ENCODE peak calls at places on chromosomes 2 and 18, in eight cellular contexts. V is ovary, Z is A549, S is HepG2, H is upper lobe of left lung, L is Peyer's patch, W is testis, M is right lobe of liver. X is an unnamed sample.

GRCh38 chr18:45066868-45067267 is 386.2 kb downstream of the SETBP1 start:
- DNase-seq in V (no peak), Z (no peak), S (no peak), H (no peak), L (no peak), W (no peak), M (no peak), X (no peak)

GRCh38 chr18:74064510-74064909 is 83.1 kb downstream of the FBXO15 start:
- DNase-seq in V (no peak), Z (no peak), S (no peak), H (no peak), L (peak), W (no peak), M (no peak), X (no peak)

GRCh38 chr2:168172071-168172470 is 75.3 kb downstream of the STK39 start:
- DNase-seq in V (no peak), Z (no peak), S (no peak), H (no peak), L (no peak), W (no peak), M (no peak), X (no peak)

GRCh38 chr2:127700527-127701192 is 637 bp upstream of the SFT2D3 start:
- DNase-seq in V (peak), Z (peak), S (peak), H (no peak), L (peak), W (peak), M (peak), X (peak)

GRCh38 chr2:179543361-179543901 is 278.8 kb upstream of the SESTD1 start:
- DNase-seq in V (no peak), Z (no peak), S (peak), H (no peak), L (no peak), W (no peak), M (no peak), X (no peak)

GRCh38 chr18:37590346-37590745 is 24.7 kb upstream of the CELF4 start:
- DNase-seq in V (no peak), Z (no peak), S (no peak), H (no peak), L (no peak), W (no peak), M (no peak), X (no peak)

GRCh38 chr2:70247364-70248144 is 874 bp downstream of the TIA1 start:
- DNase-seq in V (no peak), Z (no peak), S (no peak), H (no peak), L (no peak), W (no peak), M (no peak), X (no peak)

GRCh38 chr18:26510337-26510736 is 38.0 kb downstream of the KCTD1 start:
- DNase-seq in V (no peak), Z (no peak), S (no peak), H (no peak), L (no peak), W (peak), M (no peak), X (no peak)

GRCh38 chr2:105409717-105410116 is 10.9 kb upstream of the FHL2 start:
- DNase-seq in V (peak), Z (no peak), S (no peak), H (no peak), L (no peak), W (peak), M (peak), X (peak)

GRCh38 chr2:240963376-240964220 is 34.8 kb upstream of the SNED1 start:
- DNase-seq in V (peak), Z (no peak), S (no peak), H (peak), L (peak), W (peak), M (no peak), X (no peak)

GRCh38 chr2:43685350-43685749 is 9.1 kb upstream of the C1GALT1C1L start:
- DNase-seq in V (no peak), Z (no peak), S (no peak), H (no peak), L (no peak), W (no peak), M (no peak), X (no peak)

GRCh38 chr18:61876899-61877298 is 15.9 kb downstream of the RNF152 start:
- DNase-seq in V (no peak), Z (no peak), S (peak), H (no peak), L (no peak), W (no peak), M (no peak), X (no peak)

GRCh38 chr2:67760995-67761394 is 301.8 kb downstream of the C1D start:
- DNase-seq in V (no peak), Z (no peak), S (no peak), H (no peak), L (no peak), W (no peak), M (no peak), X (no peak)

GRCh38 chr2:12514631-12515437 is 201.9 kb upstream of the TRIB2 start:
- DNase-seq in V (no peak), Z (no peak), S (peak), H (no peak), L (no peak), W (no peak), M (no peak), X (no peak)

GRCh38 chr2:13005761-13006336 is 289.1 kb downstream of the TRIB2 start:
- DNase-seq in V (peak), Z (no peak), S (no peak), H (no peak), L (no peak), W (peak), M (no peak), X (no peak)

GRCh38 chr2:14907014-14907612 is 274.6 kb downstream of the LRATD1 start:
- DNase-seq in V (no peak), Z (peak), S (peak), H (no peak), L (peak), W (no peak), M (no peak), X (no peak)

GRCh38 chr2:157438907-157439791 is 4.7 kb downstream of the CYTIP start:
- DNase-seq in V (no peak), Z (no peak), S (no peak), H (no peak), L (no peak), W (no peak), M (no peak), X (no peak)

GRCh38 chr2:36459725-36460137 is 104.2 kb downstream of the CRIM1 start:
- DNase-seq in V (no peak), Z (peak), S (peak), H (no peak), L (peak), W (peak), M (no peak), X (peak)

GRCh38 chr18:62450546-62451395 is 72.1 kb upstream of the ZCCHC2 start:
- DNase-seq in V (no peak), Z (peak), S (peak), H (no peak), L (peak), W (no peak), M (peak), X (no peak)

GRCh38 chr2:42340045-42340937 is 20.7 kb downstream of the COX7A2L start:
- DNase-seq in V (no peak), Z (no peak), S (no peak), H (peak), L (no peak), W (no peak), M (no peak), X (no peak)

GRCh38 chr2:46239175-46239846 is 57.9 kb upstream of the EPAS1 start:
- DNase-seq in V (no peak), Z (no peak), S (no peak), H (no peak), L (no peak), W (no peak), M (no peak), X (no peak)

GRCh38 chr2:160561551-160562280 is 68.1 kb upstream of the RBMS1 start:
- DNase-seq in V (no peak), Z (no peak), S (no peak), H (no peak), L (no peak), W (no peak), M (no peak), X (no peak)

GRCh38 chr18:49510393-49511115 is 23.5 kb upstream of the C18orf32 start:
- DNase-seq in V (peak), Z (peak), S (no peak), H (no peak), L (peak), W (peak), M (peak), X (peak)

GRCh38 chr2:181312515-181312927 is 144.7 kb upstream of the ITGA4 start:
- DNase-seq in V (no peak), Z (no peak), S (no peak), H (no peak), L (peak), W (no peak), M (no peak), X (peak)

GRCh38 chr2:70978388-70979357 is at the start of gene ANKRD53:
- DNase-seq in V (peak), Z (no peak), S (no peak), H (peak), L (peak), W (peak), M (peak), X (peak)

GRCh38 chr18:13415736-13416135 is 197.2 kb downstream of the LDLRAD4 start:
- DNase-seq in V (no peak), Z (no peak), S (no peak), H (no peak), L (no peak), W (no peak), M (no peak), X (no peak)

GRCh38 chr2:166057363-166058169 is 70.3 kb downstream of the SCN1A start:
- DNase-seq in V (no peak), Z (no peak), S (peak), H (no peak), L (no peak), W (no peak), M (no peak), X (no peak)

GRCh38 chr2:158664987-158665386 is 130.1 kb upstream of the DAPL1 start:
- DNase-seq in V (no peak), Z (no peak), S (no peak), H (no peak), L (no peak), W (no peak), M (no peak), X (no peak)

GRCh38 chr18:70705831-70706416 is 417.1 kb downstream of the SOCS6 start:
- DNase-seq in V (no peak), Z (no peak), S (no peak), H (no peak), L (no peak), W (no peak), M (no peak), X (no peak)

GRCh38 chr2:216139884-216140283 is 30.7 kb downstream of the XRCC5 start:
- DNase-seq in V (no peak), Z (peak), S (peak), H (no peak), L (peak), W (no peak), M (no peak), X (no peak)

GRCh38 chr2:98476192-98476868 is 31.7 kb downstream of the INPP4A start:
- DNase-seq in V (no peak), Z (no peak), S (no peak), H (no peak), L (peak), W (no peak), M (no peak), X (peak)

GRCh38 chr2:234863043-234863934 is 88.5 kb upstream of the SH3BP4 start:
- DNase-seq in V (peak), Z (peak), S (peak), H (no peak), L (peak), W (peak), M (peak), X (peak)

GRCh38 chr2:67982956-67983355 is 79.8 kb downstream of the C1D start:
- DNase-seq in V (no peak), Z (no peak), S (no peak), H (no peak), L (no peak), W (no peak), M (no peak), X (no peak)

GRCh38 chr2:176018708-176019107 is 16.6 kb upstream of the LNPK start:
- DNase-seq in V (no peak), Z (no peak), S (no peak), H (no peak), L (no peak), W (no peak), M (no peak), X (no peak)

GRCh38 chr2:231427116-231427515 is 31.6 kb downstream of the B3GNT7 start:
- DNase-seq in V (no peak), Z (no peak), S (no peak), H (no peak), L (no peak), W (no peak), M (no peak), X (no peak)

GRCh38 chr2:231429152-231429551 is 33.6 kb downstream of the B3GNT7 start:
- DNase-seq in V (no peak), Z (no peak), S (no peak), H (no peak), L (no peak), W (no peak), M (no peak), X (no peak)

GRCh38 chr2:231423176-231423575 is 27.7 kb downstream of the B3GNT7 start:
- DNase-seq in V (no peak), Z (no peak), S (no peak), H (no peak), L (no peak), W (no peak), M (no peak), X (no peak)

GRCh38 chr2:231425291-231425810 is 29.8 kb downstream of the B3GNT7 start:
- DNase-seq in V (no peak), Z (no peak), S (peak), H (no peak), L (no peak), W (no peak), M (no peak), X (no peak)

DNA sequence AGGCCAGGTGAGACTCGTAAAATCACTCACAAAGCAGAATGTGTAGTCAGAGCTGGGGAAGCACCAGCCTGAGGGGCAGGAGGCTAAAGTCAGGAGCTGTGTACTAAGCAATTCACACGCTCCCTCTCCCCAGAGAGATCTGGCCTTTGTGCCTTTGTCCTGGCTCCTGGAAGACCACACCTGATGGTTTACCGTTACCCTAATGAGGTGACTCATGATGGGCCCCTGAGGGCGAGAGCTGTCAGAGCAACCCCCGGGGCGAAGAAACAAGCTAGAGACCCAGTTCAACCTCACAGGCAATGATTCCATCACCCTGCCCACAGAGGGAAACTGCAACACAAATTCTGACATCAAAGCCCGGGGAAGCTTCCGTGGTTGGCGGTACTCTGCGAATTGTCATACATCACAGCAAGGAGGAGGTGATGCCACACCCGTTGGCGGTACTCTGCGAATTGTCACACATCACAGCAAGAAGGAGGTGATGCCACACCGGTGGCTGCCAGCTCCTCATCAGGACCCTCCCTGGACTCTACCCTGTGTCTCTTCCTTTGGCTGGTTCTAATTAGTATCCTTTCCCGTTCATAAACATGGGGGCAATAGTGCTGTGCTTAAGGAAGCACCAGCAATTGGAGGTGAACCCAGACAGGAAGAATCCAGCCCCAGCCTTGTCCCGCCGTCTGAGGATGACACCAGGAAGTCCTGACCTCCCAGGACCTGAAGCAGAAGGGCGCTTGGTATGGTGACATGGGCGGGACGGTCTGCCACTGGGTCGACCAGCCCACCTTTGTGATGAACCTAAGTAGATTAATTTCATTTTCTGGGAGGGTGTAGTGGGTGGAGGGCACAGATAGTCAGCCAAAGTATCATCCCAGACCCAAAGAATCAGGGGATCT is 30.5 kb downstream of the B3GNT7 start:
- DNase-seq in V (no peak), Z (no peak), S (no peak), H (no peak), L (no peak), W (no peak), M (no peak), X (no peak)
- H3K4me3 ChIP-seq in V (no peak), Z (no peak), S (no peak), H (no peak), L (no peak), W (no peak), M (no peak), X (no peak)

GRCh38 chr2:9307505-9307904 is 100.9 kb downstream of the ASAP2 start:
- DNase-seq in V (no peak), Z (no peak), S (no peak), H (no peak), L (no peak), W (no peak), M (no peak), X (no peak)

GRCh38 chr2:9306910-9307309 is 100.3 kb downstream of the ASAP2 start:
- DNase-seq in V (no peak), Z (no peak), S (no peak), H (no peak), L (peak), W (no peak), M (no peak), X (no peak)

GRCh38 chr2:9310390-9310789 is 103.8 kb downstream of the ASAP2 start:
- DNase-seq in V (peak), Z (peak), S (no peak), H (no peak), L (peak), W (no peak), M (no peak), X (peak)

GRCh38 chr2:9309147-9309546 is 102.5 kb downstream of the ASAP2 start:
- DNase-seq in V (no peak), Z (no peak), S (no peak), H (no peak), L (no peak), W (no peak), M (no peak), X (no peak)

DNA sequence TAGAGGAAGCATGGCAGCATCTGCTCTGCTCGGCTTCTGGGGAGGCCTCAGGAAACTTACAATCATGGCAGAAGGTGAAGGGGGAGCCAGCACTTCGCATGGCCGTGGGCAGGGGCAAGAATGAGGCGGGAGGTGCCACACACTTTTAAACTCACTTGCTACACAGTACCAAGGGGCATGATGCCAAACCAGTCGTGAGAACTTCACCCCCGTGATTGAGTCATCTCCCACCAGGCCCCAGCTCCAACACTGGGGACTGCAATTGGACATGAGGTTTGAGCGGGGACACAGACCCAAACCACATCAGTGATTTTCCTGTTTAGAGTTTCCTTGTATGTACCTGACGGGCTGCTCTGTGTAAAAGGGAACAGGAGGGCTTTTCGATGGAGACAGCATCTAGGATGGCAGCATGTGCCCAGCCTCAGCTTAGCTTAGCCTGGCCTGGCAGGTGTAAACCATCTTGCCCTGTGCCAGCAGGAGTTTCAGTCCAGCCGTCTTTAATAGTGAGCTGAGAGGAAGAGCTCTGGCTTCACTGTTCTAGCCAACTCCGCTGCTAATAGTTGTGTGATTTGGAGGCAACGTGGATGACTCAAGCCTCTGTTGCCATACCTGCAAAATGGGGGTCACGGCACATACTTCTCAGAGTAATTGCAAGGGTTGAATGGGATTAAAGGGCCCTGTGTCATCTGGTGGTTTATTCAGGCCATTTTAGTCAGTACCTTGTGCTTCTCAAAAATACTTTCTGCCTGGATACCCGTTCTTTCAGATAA is 101.8 kb downstream of the ASAP2 start:
- DNase-seq in V (no peak), Z (no peak), S (no peak), H (no peak), L (no peak), W (no peak), M (no peak), X (no peak)
- H3K27ac ChIP-seq in V (no peak), Z (peak), S (no peak), H (no peak), L (no peak), W (no peak), M (no peak), X (no peak)

GRCh38 chr2:60552851-60553495 is 481 bp downstream of the BCL11A start:
- DNase-seq in V (no peak), Z (no peak), S (no peak), H (peak), L (no peak), W (no peak), M (no peak), X (no peak)

GRCh38 chr2:60550984-60551240 is 2.5 kb downstream of the BCL11A start:
- DNase-seq in V (no peak), Z (no peak), S (no peak), H (no peak), L (no peak), W (no peak), M (no peak), X (no peak)

GRCh38 chr2:60553496-60553991 is at the start of gene BCL11A:
- DNase-seq in V (peak), Z (peak), S (peak), H (no peak), L (peak), W (peak), M (peak), X (peak)

GRCh38 chr2:60551241-60552095 is 2.0 kb downstream of the BCL11A start:
- DNase-seq in V (peak), Z (no peak), S (no peak), H (peak), L (peak), W (peak), M (peak), X (peak)

DNA sequence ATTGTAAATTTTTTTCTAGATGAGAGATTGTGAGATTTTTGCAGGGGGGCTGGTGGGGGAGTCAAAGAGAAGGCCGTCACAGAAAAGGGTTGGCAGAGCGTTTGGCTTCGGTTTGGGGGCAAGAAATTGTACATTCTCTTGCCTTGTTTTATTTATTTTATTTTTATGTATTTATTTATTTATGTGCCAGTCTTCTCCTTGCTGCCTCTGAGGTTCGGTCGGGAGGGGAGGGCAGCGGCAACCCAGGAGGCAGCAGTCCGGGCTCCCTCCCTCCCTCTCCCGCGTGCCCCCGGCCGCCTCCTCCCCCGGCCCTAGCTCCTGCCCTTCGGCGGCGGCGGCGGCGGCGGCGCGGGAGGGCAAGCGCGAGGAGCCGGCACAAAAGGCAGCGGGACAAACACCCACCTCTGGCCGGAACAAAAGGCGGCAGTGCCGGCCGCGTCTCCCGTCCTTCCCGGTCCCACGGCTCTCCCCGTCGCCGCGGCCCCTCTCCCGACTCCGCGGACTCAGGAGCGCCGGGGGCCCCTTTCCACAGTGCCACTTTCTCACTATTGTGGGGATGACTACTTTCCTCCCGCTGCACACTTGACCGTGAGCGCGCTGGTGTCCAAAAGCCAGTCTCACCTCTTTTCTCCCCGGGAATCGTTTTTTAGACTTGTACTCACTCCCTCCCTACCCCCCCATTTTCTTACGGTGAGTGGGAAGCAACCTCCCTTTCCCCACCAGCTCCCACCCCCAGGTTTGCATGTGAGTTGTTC is 1.2 kb downstream of the BCL11A start:
- DNase-seq in V (peak), Z (no peak), S (no peak), H (peak), L (peak), W (no peak), M (no peak), X (no peak)
- TF ChIP-seq POLR2A in V (no peak), Z (no peak), S (no peak), H (no peak), L (no peak), W (no peak), M (no peak), X (peak)

GRCh38 chr2:44778671-44779476 is 162.6 kb upstream of the SIX3 start:
- DNase-seq in V (no peak), Z (no peak), S (no peak), H (peak), L (peak), W (no peak), M (no peak), X (peak)
- H3K4me3 ChIP-seq in V (no peak), Z (no peak), S (no peak), H (no peak), L (no peak), W (no peak), M (no peak), X (no peak)

X was measured in transverse colon.